ENCODE peak calls at places on chromosomes 4 and X, in five cellular contexts. One of them, this sample, is unnamed.

GRCh38 chrX:153641575-153642312 is 5.3 kb upstream of the DUSP9 start:
- DNase-seq in breast epithelium: no peak
- DNase-seq in GM12865: no peak
- DNase-seq in GM23338: peak; percentile 37
- DNase-seq in mammary epithelial cell: no peak
- DNase-seq in this sample: no peak

GRCh38 chr4:126719803-126720202 is 913.0 kb upstream of the INTU start:
- DNase-seq in breast epithelium: no peak
- DNase-seq in mammary epithelial cell: no peak
- DNase-seq in GM12865: no peak
- DNase-seq in GM23338: no peak
- DNase-seq in this sample: no peak

GRCh38 chr4:86594559-86595425 is 677 bp downstream of the PTPN13 start:
- DNase-seq in breast epithelium: peak; percentile 17
- DNase-seq in GM12865: peak; percentile 66
- DNase-seq in mammary epithelial cell: peak; percentile 66
- DNase-seq in GM23338: peak; percentile 65
- DNase-seq in this sample: no peak

GRCh38 chr4:152023674-152024073 is 262.9 kb upstream of the GATB start:
- DNase-seq in GM12865: no peak
- DNase-seq in mammary epithelial cell: no peak
- DNase-seq in GM23338: no peak
- DNase-seq in breast epithelium: no peak
- DNase-seq in this sample: no peak

GRCh38 chrX:74551934-74552333 is 62.5 kb downstream of the RLIM start:
- DNase-seq in breast epithelium: no peak
- DNase-seq in GM23338: peak; percentile 16
- DNase-seq in mammary epithelial cell: no peak
- DNase-seq in GM12865: no peak
- DNase-seq in this sample: no peak

GRCh38 chr4:68368566-68369473 is 18.9 kb upstream of the YTHDC1 start:
- DNase-seq in mammary epithelial cell: peak; percentile 89
- DNase-seq in GM23338: no peak
- DNase-seq in GM12865: no peak
- DNase-seq in breast epithelium: no peak
- DNase-seq in this sample: no peak

GRCh38 chr4:70280567-70280966 is 38.2 kb downstream of the CSN3 start:
- DNase-seq in mammary epithelial cell: no peak
- DNase-seq in GM12865: no peak
- DNase-seq in GM23338: no peak
- DNase-seq in breast epithelium: no peak
- DNase-seq in this sample: no peak

GRCh38 chrX:63186137-63186536 is 165.0 kb downstream of the SPIN4 start:
- DNase-seq in GM23338: no peak
- DNase-seq in GM12865: peak; percentile 22
- DNase-seq in mammary epithelial cell: no peak
- DNase-seq in breast epithelium: no peak
- DNase-seq in this sample: no peak

GRCh38 chr4:76265631-76266218 is 14.2 kb downstream of the FAM47E start:
- DNase-seq in GM12865: no peak
- DNase-seq in GM23338: no peak
- DNase-seq in mammary epithelial cell: no peak
- DNase-seq in breast epithelium: no peak
- DNase-seq in this sample: no peak

GRCh38 chr4:186105721-186106335 is 1.3 kb downstream of the FAM149A start:
- DNase-seq in GM12865: no peak
- DNase-seq in breast epithelium: no peak
- DNase-seq in mammary epithelial cell: no peak
- DNase-seq in GM23338: peak; percentile 35
- DNase-seq in this sample: no peak
- H3K4me3 ChIP-seq in GM12865: no peak overlapping the region
- H3K4me3 ChIP-seq in breast epithelium: peak overlapping the region; percentile 57
- H3K4me3 ChIP-seq in mammary epithelial cell: no peak overlapping the region
- H3K4me3 ChIP-seq in GM23338: peak overlapping the region; percentile 68
- H3K4me3 ChIP-seq in this sample: no peak overlapping the region

GRCh38 chr4:16532240-16532990 is 306.1 kb upstream of the TAPT1 start:
- DNase-seq in GM23338: no peak
- DNase-seq in GM12865: no peak
- DNase-seq in mammary epithelial cell: peak; percentile 1
- DNase-seq in breast epithelium: peak; percentile 54
- DNase-seq in this sample: no peak
- H3K4me3 ChIP-seq in GM23338: no peak overlapping the region
- H3K4me3 ChIP-seq in GM12865: no peak overlapping the region
- H3K4me3 ChIP-seq in mammary epithelial cell: no peak overlapping the region
- H3K4me3 ChIP-seq in breast epithelium: no peak overlapping the region
- H3K4me3 ChIP-seq in this sample: no peak overlapping the region

DNA sequence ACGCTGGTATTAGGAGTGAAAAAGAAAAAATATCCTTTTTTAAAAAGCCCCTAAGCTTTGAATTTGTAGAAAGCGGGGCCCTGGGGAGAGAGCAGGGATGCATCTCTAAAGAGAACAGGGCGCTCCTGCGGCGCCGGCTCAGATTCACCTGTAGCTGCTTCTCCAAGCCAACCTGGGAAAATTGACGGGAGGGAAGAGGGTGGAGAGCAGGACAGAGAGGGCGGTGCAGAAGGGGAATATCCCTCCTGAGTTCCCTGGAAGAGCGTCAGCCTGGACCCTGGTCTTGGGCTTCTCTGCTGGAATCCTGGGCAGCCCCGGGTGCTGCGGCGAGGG is 776 bp upstream of the SOWAHD start:
- DNase-seq in breast epithelium: no peak
- DNase-seq in mammary epithelial cell: no peak
- DNase-seq in GM12865: no peak
- DNase-seq in GM23338: peak; percentile 52
- DNase-seq in this sample: no peak
- H3K4me3 ChIP-seq in breast epithelium: no peak overlapping the region
- H3K4me3 ChIP-seq in mammary epithelial cell: peak overlapping the region; percentile 56
- H3K4me3 ChIP-seq in GM12865: peak overlapping the region; percentile 62
- H3K4me3 ChIP-seq in GM23338: peak overlapping the region; percentile 65
- H3K4me3 ChIP-seq in this sample: no peak overlapping the region

GRCh38 chrX:136679581-136679980 is 31.6 kb downstream of the CD40LG start:
- DNase-seq in breast epithelium: no peak
- DNase-seq in mammary epithelial cell: no peak
- DNase-seq in GM12865: no peak
- DNase-seq in GM23338: no peak
- DNase-seq in this sample: no peak

GRCh38 chrX:136671006-136671610 is 23.1 kb downstream of the CD40LG start:
- DNase-seq in GM12865: peak; percentile 62
- DNase-seq in GM23338: no peak
- DNase-seq in mammary epithelial cell: no peak
- DNase-seq in breast epithelium: no peak
- DNase-seq in this sample: no peak

DNA sequence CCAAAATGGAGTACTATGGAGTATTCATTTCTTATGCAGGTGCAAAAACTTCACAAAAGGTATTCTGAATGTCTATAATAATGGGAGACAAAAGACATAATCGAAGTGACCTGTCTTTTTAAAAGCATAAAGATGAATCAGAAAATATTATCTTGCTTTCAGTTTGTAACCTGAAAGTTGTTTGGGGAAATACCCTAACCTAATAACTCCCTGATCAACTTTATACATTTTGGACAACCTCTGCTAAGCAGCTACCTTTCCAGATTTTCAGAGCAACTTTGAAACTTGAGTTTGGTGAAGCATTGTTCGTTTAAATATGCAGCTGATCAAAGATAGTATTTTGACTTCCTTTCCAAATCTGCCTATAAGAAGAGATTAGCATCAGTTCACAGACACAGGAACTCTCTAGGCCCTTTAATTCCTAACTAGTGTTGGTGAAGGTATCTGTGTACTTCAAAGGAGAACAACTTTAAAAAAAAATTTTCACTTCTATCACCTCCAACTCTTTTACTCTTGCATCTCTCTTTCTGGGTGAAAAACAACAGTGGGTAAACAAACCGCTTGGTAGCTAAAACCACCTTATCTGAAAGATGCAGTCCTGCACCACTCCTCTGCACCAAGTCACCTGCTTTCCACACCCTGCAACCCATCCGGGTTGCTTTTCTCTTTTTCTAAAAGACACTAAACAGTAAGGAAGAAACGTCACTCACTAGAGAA is 26.5 kb downstream of the CD40LG start:
- DNase-seq in breast epithelium: no peak
- DNase-seq in mammary epithelial cell: no peak
- DNase-seq in GM23338: no peak
- DNase-seq in GM12865: peak; percentile 28
- DNase-seq in this sample: peak; percentile 83
- H3K4me3 ChIP-seq in breast epithelium: no peak overlapping the region
- H3K4me3 ChIP-seq in mammary epithelial cell: no peak overlapping the region
- H3K4me3 ChIP-seq in GM23338: no peak overlapping the region
- H3K4me3 ChIP-seq in GM12865: no peak overlapping the region
- H3K4me3 ChIP-seq in this sample: no peak overlapping the region

GRCh38 chr4:105147226-105148151 is 813 bp downstream of the TET2 start:
- DNase-seq in GM23338: peak; percentile 74
- DNase-seq in GM12865: peak; percentile 60
- DNase-seq in breast epithelium: no peak
- DNase-seq in mammary epithelial cell: peak; percentile 49
- DNase-seq in this sample: peak; percentile 18
- H3K4me3 ChIP-seq in GM23338: peak overlapping the region; percentile 86
- H3K4me3 ChIP-seq in GM12865: peak overlapping the region; percentile 97
- H3K4me3 ChIP-seq in breast epithelium: peak overlapping the region; percentile 58
- H3K4me3 ChIP-seq in mammary epithelial cell: peak overlapping the region; percentile 68
- H3K4me3 ChIP-seq in this sample: peak overlapping the region; percentile 78

DNA sequence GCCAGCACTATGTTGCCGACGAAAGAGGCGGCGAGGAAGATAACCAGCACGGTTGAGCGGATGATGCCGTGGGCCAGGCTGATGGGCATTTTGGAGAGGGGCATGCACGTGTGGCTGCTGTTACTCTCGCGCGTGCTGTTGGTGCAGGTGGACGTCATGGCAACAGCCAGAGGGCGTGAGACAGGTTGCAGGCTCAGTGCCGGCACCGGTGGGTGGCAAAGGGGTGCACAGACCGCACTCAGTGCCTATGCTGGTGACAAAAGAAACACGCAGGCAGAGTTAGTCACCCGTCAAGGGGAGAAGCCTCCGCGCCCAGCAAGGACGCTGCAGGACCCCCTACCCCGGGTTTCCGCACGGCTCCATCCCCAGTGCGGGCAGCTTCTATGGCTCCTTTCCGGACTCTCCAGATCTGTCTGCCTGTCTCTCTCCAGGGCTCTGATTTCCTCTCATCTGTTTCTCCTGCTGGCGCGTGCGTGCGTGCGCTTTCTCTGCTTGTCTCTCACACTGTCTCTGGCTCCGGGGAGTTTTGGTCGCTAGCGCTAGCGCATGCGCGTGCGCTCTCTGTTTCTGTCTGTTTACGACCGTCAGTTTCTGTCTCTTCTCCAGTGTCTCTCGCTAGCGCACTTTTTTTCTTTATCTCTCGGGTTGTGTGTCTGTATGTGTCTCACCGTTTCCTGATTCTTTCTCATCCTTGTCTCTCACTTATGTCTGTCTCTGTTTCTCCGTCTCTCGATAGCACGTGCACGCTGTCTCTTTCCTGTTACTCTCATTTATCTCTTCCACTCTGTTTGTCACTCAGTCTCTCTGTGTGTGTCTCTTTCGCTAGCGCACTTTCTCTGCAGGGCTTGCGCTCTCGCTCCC is 2.0 kb downstream of the GPR101 start:
- DNase-seq in breast epithelium: no peak
- DNase-seq in GM23338: peak; percentile 68
- DNase-seq in mammary epithelial cell: peak; percentile 25
- DNase-seq in GM12865: peak; percentile 69
- DNase-seq in this sample: peak; percentile 63
- H3K4me3 ChIP-seq in breast epithelium: peak overlapping the region; percentile 21
- H3K4me3 ChIP-seq in GM23338: peak overlapping the region; percentile 58
- H3K4me3 ChIP-seq in mammary epithelial cell: no peak overlapping the region
- H3K4me3 ChIP-seq in GM12865: peak overlapping the region; percentile 63
- H3K4me3 ChIP-seq in this sample: peak overlapping the region; percentile 59

This sample was measured in Jurkat, Clone E6-1.